ENCODE peak calls at places on chromosomes 13 and 19, in six cellular contexts. C is progenitor cell of endocrine pancreas, J is NCI-H1105 treated with DMSO at 0.1 percent for 48 hours, D is GM04504, X is cardiac fibroblast, P is naive B cell. V is an unnamed sample.

GRCh38 chr19:33071887-33072286 is 7.2 kb upstream of the RHPN2 start:
- DNase-seq in J (no peak), X (peak; percentile 48), C (no peak), P (no peak), D (no peak), V (peak; percentile 54)

GRCh38 chr19:11849264-11849615 is 714 bp downstream of the ZNF439 start:
- DNase-seq in P (peak; percentile 72), J (no peak), C (no peak), X (no peak), D (no peak), V (peak; percentile 9)

GRCh38 chr19:45528149-45528743 is 21.0 kb downstream of the VASP start:
- DNase-seq in D (no peak), X (no peak), J (no peak), C (peak; percentile 28), P (no peak), V (peak; percentile 78)

GRCh38 chr19:10290876-10291553 is 1.3 kb downstream of the ICAM5 start:
- DNase-seq in D (no peak), J (peak; percentile 34), P (no peak), C (no peak), X (peak; percentile 44), V (no peak)

GRCh38 chr19:50184196-50184595 is 19.2 kb upstream of the MYH14 start:
- DNase-seq in X (no peak), J (no peak), D (no peak), P (no peak), C (no peak), V (no peak)

GRCh38 chr19:3269972-3270667 is 45.7 kb downstream of the CELF5 start:
- DNase-seq in P (no peak), C (no peak), D (no peak), X (no peak), J (peak; percentile 35), V (no peak)

GRCh38 chr13:29993716-29994488 is 143.5 kb upstream of the UBL3 start:
- DNase-seq in P (no peak), C (no peak), J (no peak), X (peak; percentile 76), D (peak; percentile 75), V (peak; percentile 39)

GRCh38 chr19:10670876-10671804 is 17.0 kb downstream of the ILF3 start:
- DNase-seq in J (no peak), X (no peak), D (no peak), C (no peak), P (no peak), V (no peak)

GRCh38 chr19:44602071-44602470 is 11.3 kb upstream of the IGSF23 start:
- DNase-seq in P (no peak), C (no peak), D (no peak), X (no peak), J (peak; percentile 23), V (no peak)

GRCh38 chr13:55569082-55569481 is 1571.6 kb upstream of the PRR20A start:
- DNase-seq in P (no peak), D (no peak), C (no peak), J (no peak), X (no peak), V (no peak)

GRCh38 chr13:110304256-110304655 is 2.7 kb downstream of the COL4A1 start:
- DNase-seq in J (no peak), P (no peak), X (peak; percentile 88), D (no peak), C (no peak), V (peak; percentile 84)

GRCh38 chr13:102091231-102091630 is 310.6 kb downstream of the FGF14 start:
- DNase-seq in P (no peak), C (no peak), D (no peak), J (peak; percentile 20), X (peak; percentile 1), V (peak; percentile 6)

GRCh38 chr19:2449019-2449418 is 7.7 kb downstream of the LMNB2 start:
- DNase-seq in P (no peak), J (no peak), X (no peak), C (no peak), D (no peak), V (peak; percentile 32)

GRCh38 chr13:73937420-73937819 is 196.8 kb downstream of the KLF12 start:
- DNase-seq in P (no peak), D (no peak), C (no peak), X (no peak), J (no peak), V (no peak)

GRCh38 chr13:70424428-70424827 is 316.2 kb upstream of the KLHL1 start:
- DNase-seq in J (no peak), C (no peak), D (no peak), P (no peak), X (no peak), V (no peak)

GRCh38 chr13:27923794-27924528 is 4.2 kb downstream of the PDX1 start:
- DNase-seq in X (no peak), D (no peak), J (no peak), C (peak; percentile 22), P (peak; percentile 11), V (no peak)

GRCh38 chr13:106815545-106815944 is 247.6 kb upstream of the ARGLU1 start:
- DNase-seq in P (no peak), J (no peak), X (no peak), C (no peak), D (no peak), V (no peak)

GRCh38 chr13:109366521-109366920 is 419.9 kb downstream of the IRS2 start:
- DNase-seq in J (no peak), C (no peak), D (no peak), P (no peak), X (no peak), V (no peak)

V was measured in fibroblast of lung.